ENCODE peak calls at places on chromosomes 6 and 20, in ten cellular contexts. One of them, this sample, is unnamed. For H3K27me3, the result is how much of the 10 kb centered on the place peaks cover.

GRCh38 chr6:132471787-132472186 is 41.1 kb downstream of the STX7 start:
- DNase-seq in HCT116: no peak
- DNase-seq in GM06990: no peak
- DNase-seq in mesendoderm: no peak
- DNase-seq in endothelial cell of umbilical vein: no peak
- DNase-seq in upper lobe of right lung: no peak
- DNase-seq in lung: no peak
- DNase-seq in keratinocyte: no peak
- DNase-seq in K562: no peak
- DNase-seq in CD8-positive, alpha-beta memory T cell: no peak
- DNase-seq in this sample: no peak

GRCh38 chr20:38272961-38273360 is 12.4 kb upstream of the KIAA1755 start:
- DNase-seq in CD8-positive, alpha-beta memory T cell: no peak
- DNase-seq in endothelial cell of umbilical vein: peak
- DNase-seq in lung: no peak
- DNase-seq in GM06990: no peak
- DNase-seq in upper lobe of right lung: no peak
- DNase-seq in keratinocyte: no peak
- DNase-seq in HCT116: no peak
- DNase-seq in K562: no peak
- DNase-seq in mesendoderm: no peak
- DNase-seq in this sample: no peak

GRCh38 chr6:127302728-127303675 is 36.3 kb downstream of the RNF146 start:
- DNase-seq in HCT116: peak
- DNase-seq in endothelial cell of umbilical vein: peak
- DNase-seq in GM06990: peak
- DNase-seq in K562: peak
- DNase-seq in upper lobe of right lung: no peak
- DNase-seq in lung: no peak
- DNase-seq in keratinocyte: no peak
- DNase-seq in mesendoderm: no peak
- DNase-seq in CD8-positive, alpha-beta memory T cell: peak
- DNase-seq in this sample: peak

GRCh38 chr6:105015482-105015881 is 58.6 kb downstream of the LIN28B start:
- DNase-seq in K562: no peak
- DNase-seq in lung: no peak
- DNase-seq in upper lobe of right lung: no peak
- DNase-seq in keratinocyte: no peak
- DNase-seq in CD8-positive, alpha-beta memory T cell: no peak
- DNase-seq in GM06990: no peak
- DNase-seq in HCT116: no peak
- DNase-seq in mesendoderm: peak
- DNase-seq in endothelial cell of umbilical vein: no peak
- DNase-seq in this sample: no peak

GRCh38 chr20:51121272-51121671 is 98.4 kb upstream of the KCNG1 start:
- DNase-seq in K562: no peak
- DNase-seq in GM06990: no peak
- DNase-seq in upper lobe of right lung: no peak
- DNase-seq in HCT116: no peak
- DNase-seq in mesendoderm: no peak
- DNase-seq in keratinocyte: no peak
- DNase-seq in CD8-positive, alpha-beta memory T cell: no peak
- DNase-seq in lung: no peak
- DNase-seq in endothelial cell of umbilical vein: no peak
- DNase-seq in this sample: no peak

GRCh38 chr20:34768105-34768504 is 57.3 kb downstream of the NCOA6 start:
- DNase-seq in endothelial cell of umbilical vein: peak
- DNase-seq in mesendoderm: no peak
- DNase-seq in GM06990: no peak
- DNase-seq in lung: no peak
- DNase-seq in HCT116: no peak
- DNase-seq in upper lobe of right lung: no peak
- DNase-seq in CD8-positive, alpha-beta memory T cell: no peak
- DNase-seq in K562: no peak
- DNase-seq in keratinocyte: no peak
- DNase-seq in this sample: no peak

GRCh38 chr6:19892250-19892649 is 55.1 kb downstream of the ID4 start:
- DNase-seq in keratinocyte: peak
- DNase-seq in GM06990: no peak
- DNase-seq in endothelial cell of umbilical vein: no peak
- DNase-seq in CD8-positive, alpha-beta memory T cell: no peak
- DNase-seq in HCT116: peak
- DNase-seq in upper lobe of right lung: peak
- DNase-seq in mesendoderm: peak
- DNase-seq in lung: peak
- DNase-seq in K562: no peak
- DNase-seq in this sample: no peak

GRCh38 chr20:35768731-35769664 is 2.8 kb upstream of the PHF20 start:
- DNase-seq in CD8-positive, alpha-beta memory T cell: no peak
- DNase-seq in keratinocyte: peak
- DNase-seq in K562: peak
- DNase-seq in GM06990: peak
- DNase-seq in lung: peak
- DNase-seq in mesendoderm: peak
- DNase-seq in HCT116: peak
- DNase-seq in endothelial cell of umbilical vein: peak
- DNase-seq in upper lobe of right lung: peak
- DNase-seq in this sample: peak

GRCh38 chr20:38840053-38840893 is 34.8 kb downstream of the PPP1R16B start:
- DNase-seq in CD8-positive, alpha-beta memory T cell: no peak
- DNase-seq in lung: no peak
- DNase-seq in GM06990: no peak
- DNase-seq in mesendoderm: no peak
- DNase-seq in upper lobe of right lung: no peak
- DNase-seq in keratinocyte: no peak
- DNase-seq in HCT116: no peak
- DNase-seq in endothelial cell of umbilical vein: no peak
- DNase-seq in K562: peak
- DNase-seq in this sample: no peak

GRCh38 chr6:47075168-47075567 is 33.0 kb upstream of the ADGRF1 start:
- DNase-seq in endothelial cell of umbilical vein: no peak
- DNase-seq in mesendoderm: no peak
- DNase-seq in HCT116: no peak
- DNase-seq in CD8-positive, alpha-beta memory T cell: no peak
- DNase-seq in K562: no peak
- DNase-seq in upper lobe of right lung: no peak
- DNase-seq in GM06990: no peak
- DNase-seq in keratinocyte: no peak
- DNase-seq in lung: no peak
- DNase-seq in this sample: no peak

GRCh38 chr6:124535746-124536145 is 426.5 kb upstream of the RNF217 start:
- DNase-seq in keratinocyte: no peak
- DNase-seq in endothelial cell of umbilical vein: peak
- DNase-seq in CD8-positive, alpha-beta memory T cell: no peak
- DNase-seq in K562: no peak
- DNase-seq in HCT116: no peak
- DNase-seq in lung: no peak
- DNase-seq in GM06990: no peak
- DNase-seq in mesendoderm: peak
- DNase-seq in upper lobe of right lung: no peak
- DNase-seq in this sample: no peak

GRCh38 chr20:58127731-58128130 is 100.7 kb downstream of the ANKRD60 start:
- DNase-seq in lung: no peak
- DNase-seq in upper lobe of right lung: peak
- DNase-seq in keratinocyte: peak
- DNase-seq in mesendoderm: no peak
- DNase-seq in K562: no peak
- DNase-seq in CD8-positive, alpha-beta memory T cell: no peak
- DNase-seq in endothelial cell of umbilical vein: peak
- DNase-seq in GM06990: no peak
- DNase-seq in HCT116: peak
- DNase-seq in this sample: no peak

GRCh38 chr6:100420711-100421110 is 44.0 kb downstream of the SIM1 start:
- DNase-seq in endothelial cell of umbilical vein: no peak
- DNase-seq in GM06990: no peak
- DNase-seq in mesendoderm: peak
- DNase-seq in keratinocyte: no peak
- DNase-seq in K562: no peak
- DNase-seq in upper lobe of right lung: no peak
- DNase-seq in HCT116: no peak
- DNase-seq in CD8-positive, alpha-beta memory T cell: no peak
- DNase-seq in lung: no peak
- DNase-seq in this sample: no peak

GRCh38 chr20:16729565-16730460 is at the start of gene SNRPB2:
- DNase-seq in CD8-positive, alpha-beta memory T cell: peak
- DNase-seq in mesendoderm: peak
- DNase-seq in upper lobe of right lung: peak
- DNase-seq in keratinocyte: peak
- DNase-seq in GM06990: peak
- DNase-seq in K562: peak
- DNase-seq in HCT116: peak
- DNase-seq in lung: peak
- DNase-seq in endothelial cell of umbilical vein: peak
- DNase-seq in this sample: peak

GRCh38 chr20:16732506-16733152 is 2.8 kb downstream of the SNRPB2 start:
- DNase-seq in lung: no peak
- DNase-seq in keratinocyte: no peak
- DNase-seq in CD8-positive, alpha-beta memory T cell: no peak
- DNase-seq in K562: no peak
- DNase-seq in HCT116: no peak
- DNase-seq in endothelial cell of umbilical vein: no peak
- DNase-seq in mesendoderm: peak
- DNase-seq in GM06990: no peak
- DNase-seq in upper lobe of right lung: no peak
- DNase-seq in this sample: no peak

GRCh38 chr20:16729080-16729479 is 746 bp upstream of the SNRPB2 start:
- DNase-seq in CD8-positive, alpha-beta memory T cell: no peak
- DNase-seq in mesendoderm: no peak
- DNase-seq in lung: no peak
- DNase-seq in endothelial cell of umbilical vein: no peak
- DNase-seq in keratinocyte: no peak
- DNase-seq in K562: no peak
- DNase-seq in HCT116: no peak
- DNase-seq in GM06990: no peak
- DNase-seq in upper lobe of right lung: no peak
- DNase-seq in this sample: no peak
- H3K27me3 ChIP-seq in CD8-positive, alpha-beta memory T cell: under half
- H3K27me3 ChIP-seq in mesendoderm: under half
- H3K27me3 ChIP-seq in lung: under half
- H3K27me3 ChIP-seq in endothelial cell of umbilical vein: under half
- H3K27me3 ChIP-seq in keratinocyte: under half
- H3K27me3 ChIP-seq in K562: under half
- H3K27me3 ChIP-seq in HCT116: under half
- H3K27me3 ChIP-seq in GM06990: under half
- H3K27me3 ChIP-seq in upper lobe of right lung: under half
- H3K27me3 ChIP-seq in this sample: under half

DNA sequence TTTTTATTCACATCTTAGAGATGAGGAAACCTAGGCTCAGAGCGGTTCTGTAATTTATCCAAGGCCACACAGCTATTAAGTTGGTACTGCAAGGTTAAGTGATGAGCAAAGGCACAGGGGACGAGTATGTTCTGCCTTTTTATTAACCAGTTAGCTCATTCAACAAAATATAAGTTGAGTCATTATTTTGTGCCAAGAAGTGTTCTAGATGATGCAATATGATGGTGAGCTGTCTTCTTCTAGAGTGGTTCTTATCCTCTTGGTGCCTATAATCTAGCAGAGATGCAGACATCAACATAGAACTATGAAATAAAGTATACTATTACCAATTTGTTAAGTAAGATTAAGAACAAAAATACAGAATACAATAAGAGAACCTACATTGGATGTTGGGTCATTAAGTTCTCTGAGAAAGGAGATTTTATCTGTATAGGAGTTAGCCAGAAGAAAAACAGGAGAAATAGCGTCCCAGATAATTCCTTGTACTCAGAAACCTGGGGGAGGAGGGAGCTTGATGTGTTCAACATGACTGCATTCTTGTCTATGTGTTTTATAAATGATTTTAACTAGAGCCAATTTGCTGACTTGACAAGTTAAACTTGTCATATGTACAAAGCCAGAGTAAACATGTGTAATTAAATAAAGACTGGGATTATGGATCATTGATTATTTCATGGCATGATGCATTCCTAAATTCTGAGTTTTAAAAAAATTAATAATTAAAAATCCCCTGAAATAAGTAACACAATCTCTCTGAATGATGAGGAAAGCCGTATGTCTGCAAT is 122.3 kb downstream of the TBXT start:
- DNase-seq in lung: no peak
- DNase-seq in upper lobe of right lung: no peak
- DNase-seq in GM06990: no peak
- DNase-seq in HCT116: no peak
- DNase-seq in keratinocyte: no peak
- DNase-seq in endothelial cell of umbilical vein: no peak
- DNase-seq in mesendoderm: no peak
- DNase-seq in K562: no peak
- DNase-seq in CD8-positive, alpha-beta memory T cell: no peak
- DNase-seq in this sample: no peak
- H3K27me3 ChIP-seq in lung: under half
- H3K27me3 ChIP-seq in upper lobe of right lung: under half
- H3K27me3 ChIP-seq in GM06990: under half
- H3K27me3 ChIP-seq in HCT116: under half
- H3K27me3 ChIP-seq in keratinocyte: under half
- H3K27me3 ChIP-seq in endothelial cell of umbilical vein: under half
- H3K27me3 ChIP-seq in mesendoderm: under half
- H3K27me3 ChIP-seq in K562: under half
- H3K27me3 ChIP-seq in CD8-positive, alpha-beta memory T cell: under half
- H3K27me3 ChIP-seq in this sample: under half

GRCh38 chr6:112525749-112526148 is 178.6 kb downstream of the RFPL4B start:
- DNase-seq in GM06990: no peak
- DNase-seq in K562: no peak
- DNase-seq in HCT116: no peak
- DNase-seq in endothelial cell of umbilical vein: no peak
- DNase-seq in lung: no peak
- DNase-seq in CD8-positive, alpha-beta memory T cell: no peak
- DNase-seq in mesendoderm: no peak
- DNase-seq in upper lobe of right lung: no peak
- DNase-seq in keratinocyte: no peak
- DNase-seq in this sample: no peak

GRCh38 chr6:112526594-112526993 is 179.5 kb downstream of the RFPL4B start:
- DNase-seq in K562: no peak
- DNase-seq in mesendoderm: no peak
- DNase-seq in GM06990: no peak
- DNase-seq in HCT116: no peak
- DNase-seq in CD8-positive, alpha-beta memory T cell: no peak
- DNase-seq in endothelial cell of umbilical vein: no peak
- DNase-seq in upper lobe of right lung: no peak
- DNase-seq in keratinocyte: no peak
- DNase-seq in lung: no peak
- DNase-seq in this sample: no peak

GRCh38 chr6:112522600-112522999 is 175.5 kb downstream of the RFPL4B start:
- DNase-seq in mesendoderm: no peak
- DNase-seq in lung: no peak
- DNase-seq in CD8-positive, alpha-beta memory T cell: no peak
- DNase-seq in HCT116: no peak
- DNase-seq in upper lobe of right lung: no peak
- DNase-seq in K562: no peak
- DNase-seq in GM06990: no peak
- DNase-seq in keratinocyte: no peak
- DNase-seq in endothelial cell of umbilical vein: no peak
- DNase-seq in this sample: no peak

GRCh38 chr6:112524071-112524470 is 176.9 kb downstream of the RFPL4B start:
- DNase-seq in HCT116: no peak
- DNase-seq in upper lobe of right lung: no peak
- DNase-seq in lung: no peak
- DNase-seq in mesendoderm: no peak
- DNase-seq in GM06990: no peak
- DNase-seq in CD8-positive, alpha-beta memory T cell: no peak
- DNase-seq in keratinocyte: no peak
- DNase-seq in endothelial cell of umbilical vein: no peak
- DNase-seq in K562: no peak
- DNase-seq in this sample: no peak
- H3K27me3 ChIP-seq in HCT116: under half
- H3K27me3 ChIP-seq in upper lobe of right lung: under half
- H3K27me3 ChIP-seq in lung: under half
- H3K27me3 ChIP-seq in mesendoderm: under half
- H3K27me3 ChIP-seq in GM06990: under half
- H3K27me3 ChIP-seq in CD8-positive, alpha-beta memory T cell: under half
- H3K27me3 ChIP-seq in keratinocyte: under half
- H3K27me3 ChIP-seq in endothelial cell of umbilical vein: under half
- H3K27me3 ChIP-seq in K562: under half
- H3K27me3 ChIP-seq in this sample: under half

GRCh38 chr6:117351521-117351920 is 74.2 kb downstream of the ROS1 start:
- DNase-seq in CD8-positive, alpha-beta memory T cell: no peak
- DNase-seq in endothelial cell of umbilical vein: no peak
- DNase-seq in GM06990: no peak
- DNase-seq in K562: no peak
- DNase-seq in HCT116: no peak
- DNase-seq in lung: no peak
- DNase-seq in mesendoderm: no peak
- DNase-seq in upper lobe of right lung: no peak
- DNase-seq in keratinocyte: no peak
- DNase-seq in this sample: no peak
- H3K27me3 ChIP-seq in CD8-positive, alpha-beta memory T cell: under half
- H3K27me3 ChIP-seq in endothelial cell of umbilical vein: under half
- H3K27me3 ChIP-seq in GM06990: under half
- H3K27me3 ChIP-seq in K562: under half
- H3K27me3 ChIP-seq in HCT116: under half
- H3K27me3 ChIP-seq in lung: under half
- H3K27me3 ChIP-seq in mesendoderm: under half
- H3K27me3 ChIP-seq in upper lobe of right lung: under half
- H3K27me3 ChIP-seq in keratinocyte: under half
- H3K27me3 ChIP-seq in this sample: under half

This sample was measured in CD4-positive, alpha-beta T cell.